ENCODE peak calls at places on chromosomes 1 and 21, in nine cellular contexts. O, U, R, G, N, C, V, Q and D are unnamed samples.

GRCh38 chr1:231584117-231584516 is 42.5 kb upstream of the DISC1 start:
- DNase-seq in U (peak), C (no peak), G (peak), N (peak), O (no peak), Q (no peak), V (peak), R (no peak), D (no peak)

GRCh38 chr21:14923468-14923867 is 141.3 kb downstream of the NRIP1 start:
- DNase-seq in G (no peak), Q (no peak), N (no peak), U (no peak), V (peak), R (no peak), O (no peak), C (no peak), D (peak)

GRCh38 chr1:93164816-93165215 is 15.4 kb downstream of the TMED5 start:
- DNase-seq in R (no peak), U (no peak), N (no peak), O (no peak), Q (no peak), C (no peak), V (no peak), G (no peak), D (no peak)

GRCh38 chr1:151135433-151136385 is 10.7 kb downstream of the SEMA6C start:
- DNase-seq in V (no peak), R (peak), N (no peak), U (no peak), Q (no peak), C (no peak), G (peak), O (no peak), D (no peak)

GRCh38 chr1:203643213-203644045 is 16.8 kb downstream of the ATP2B4 start:
- DNase-seq in O (no peak), C (no peak), V (peak), Q (no peak), U (no peak), G (no peak), N (no peak), R (no peak), D (no peak)

GRCh38 chr1:24481843-24482610 is 20.6 kb upstream of the RCAN3 start:
- DNase-seq in C (no peak), O (no peak), N (no peak), R (no peak), U (no peak), Q (no peak), V (no peak), G (no peak), D (no peak)

GRCh38 chr1:27598902-27599528 is 4.9 kb downstream of the AHDC1 start:
- DNase-seq in O (no peak), V (peak), Q (no peak), U (no peak), C (peak), N (no peak), R (no peak), G (no peak), D (no peak)

GRCh38 chr1:116426401-116426800 is 53.4 kb downstream of the ATP1A1 start:
- DNase-seq in V (no peak), Q (no peak), R (no peak), N (no peak), C (no peak), O (no peak), G (no peak), U (no peak), D (no peak)

GRCh38 chr1:230632273-230632873 is 9.9 kb upstream of the COG2 start:
- DNase-seq in U (peak), R (no peak), C (no peak), G (peak), V (peak), O (no peak), N (peak), Q (no peak), D (no peak)

GRCh38 chr1:6891781-6892579 is 106.7 kb downstream of the CAMTA1 start:
- DNase-seq in O (no peak), N (no peak), C (no peak), R (no peak), U (no peak), G (no peak), V (no peak), Q (no peak), D (no peak)

GRCh38 chr21:45864436-45864835 is 117.1 kb upstream of the COL6A1 start:
- DNase-seq in C (no peak), V (peak), R (no peak), N (no peak), G (no peak), O (no peak), U (no peak), Q (no peak), D (no peak)

GRCh38 chr1:1318131-1318652 is 6.3 kb downstream of the INTS11 start:
- DNase-seq in N (peak), C (no peak), O (peak), V (peak), G (no peak), U (peak), R (no peak), Q (peak), D (peak)

GRCh38 chr1:201341377-201341776 is 36.1 kb downstream of the TNNT2 start:
- DNase-seq in N (no peak), G (no peak), U (no peak), Q (no peak), V (no peak), C (no peak), O (no peak), R (no peak), D (no peak)

GRCh38 chr1:201619513-201619912 is 80.6 kb downstream of the NAV1 start:
- DNase-seq in V (no peak), U (no peak), C (no peak), R (no peak), N (no peak), G (no peak), Q (no peak), O (no peak), D (no peak)

GRCh38 chr1:14340244-14340800 is 258.2 kb upstream of the KAZN start:
- DNase-seq in U (no peak), R (no peak), N (no peak), G (no peak), Q (no peak), C (no peak), O (no peak), V (peak), D (peak)

GRCh38 chr1:144101397-144102050 is 129.7 kb upstream of the FAM72C start:
- DNase-seq in Q (peak), O (peak), C (peak), N (no peak), V (no peak), U (no peak), G (peak), R (peak), D (no peak)

GRCh38 chr1:243246916-243247315 is 8.2 kb downstream of the CEP170 start:
- DNase-seq in N (no peak), G (no peak), R (no peak), O (no peak), U (no peak), V (peak), C (no peak), Q (no peak), D (no peak)

GRCh38 chr1:22414244-22414751 is 37.4 kb upstream of the ZBTB40 start:
- DNase-seq in C (no peak), G (no peak), O (peak), V (no peak), R (no peak), U (no peak), Q (no peak), N (peak), D (no peak)

GRCh38 chr1:30755746-30756145 is 1.8 kb downstream of the LAPTM5 start:
- DNase-seq in G (no peak), V (no peak), N (no peak), C (no peak), Q (no peak), U (no peak), R (no peak), O (no peak), D (no peak)

GRCh38 chr21:16587141-16587570 is 857.4 kb downstream of the USP25 start:
- DNase-seq in G (peak), U (no peak), R (no peak), V (peak), Q (peak), O (peak), N (peak), C (peak), D (no peak)

DNA sequence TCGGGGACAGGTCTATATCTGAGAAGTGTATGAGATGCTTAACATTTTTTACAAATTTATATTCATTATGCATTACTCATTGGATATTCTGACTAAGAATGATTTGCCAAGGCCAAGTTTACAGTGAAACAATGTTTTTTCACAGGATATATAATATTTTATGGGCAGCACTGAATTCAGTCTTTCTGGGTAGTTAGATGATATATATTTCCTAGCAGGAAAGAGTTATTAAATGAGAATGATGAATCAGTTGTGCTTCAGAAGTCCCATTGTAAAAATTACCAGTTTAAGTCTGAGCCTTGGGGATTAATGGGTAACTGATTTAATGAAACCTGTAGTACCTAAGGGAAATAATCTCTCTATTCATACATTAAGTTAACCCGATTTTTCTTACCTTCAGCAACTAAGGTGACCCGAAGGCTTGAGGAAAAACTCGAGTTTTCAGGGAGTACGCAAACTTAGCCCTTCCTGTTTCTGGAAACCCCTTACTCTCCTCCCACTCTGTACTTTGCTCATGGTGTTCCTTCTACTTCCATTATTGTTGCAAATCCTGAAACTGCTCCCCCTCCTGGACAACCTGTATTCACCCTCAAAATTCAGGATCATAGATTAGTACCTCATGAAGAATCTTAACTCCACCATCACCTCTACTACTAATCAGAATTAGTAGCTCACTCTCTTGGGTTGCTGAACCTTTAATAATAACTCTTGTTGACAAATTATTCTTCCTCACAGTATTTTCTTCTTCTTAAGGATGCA is 135.1 kb downstream of the AK5 start:
- DNase-seq in C (no peak), Q (no peak), N (peak), U (peak), V (no peak), R (no peak), G (no peak), O (no peak), D (no peak)
- TF ChIP-seq CTCF in C (peak), Q (no peak), N (peak), U (peak), V (peak), R (no peak), G (peak), O (peak), D (peak)

DNA sequence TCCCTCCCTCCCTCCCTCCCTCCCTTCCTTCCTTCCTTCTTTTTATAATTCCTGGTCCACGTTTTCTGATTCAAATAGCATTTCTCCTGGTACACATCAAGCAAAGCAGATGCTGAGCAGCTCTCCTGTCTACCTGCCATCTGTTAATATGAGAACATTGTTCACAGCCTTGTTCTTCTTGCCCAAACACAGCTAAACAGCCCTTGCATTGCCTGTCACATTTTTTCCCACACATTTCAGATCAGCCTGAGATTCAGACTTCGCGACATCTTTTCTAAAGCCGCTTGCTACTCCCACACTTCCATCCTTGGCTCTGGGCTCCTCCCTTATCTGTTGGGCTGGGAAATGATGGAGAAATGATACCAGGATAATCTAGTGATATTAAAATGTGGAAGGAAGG is 200.5 kb downstream of the PCP4 start:
- DNase-seq in N (no peak), U (no peak), R (no peak), O (no peak), V (no peak), G (no peak), C (no peak), Q (no peak), D (no peak)
- TF ChIP-seq CTCF in N (no peak), U (no peak), R (no peak), O (no peak), V (no peak), G (no peak), C (no peak), Q (no peak), D (no peak)

GRCh38 chr1:193025218-193025617 is 33.9 kb downstream of the UCHL5 start:
- DNase-seq in G (no peak), U (no peak), C (no peak), N (no peak), O (no peak), V (no peak), Q (no peak), R (no peak), D (no peak)

GRCh38 chr1:193013707-193014106 is 45.5 kb downstream of the UCHL5 start:
- DNase-seq in R (no peak), V (no peak), U (no peak), O (no peak), N (no peak), C (no peak), Q (no peak), G (no peak), D (no peak)

GRCh38 chr1:193014354-193014753 is 44.8 kb downstream of the UCHL5 start:
- DNase-seq in C (no peak), G (no peak), O (no peak), R (no peak), U (no peak), N (no peak), Q (no peak), V (peak), D (no peak)

DNA sequence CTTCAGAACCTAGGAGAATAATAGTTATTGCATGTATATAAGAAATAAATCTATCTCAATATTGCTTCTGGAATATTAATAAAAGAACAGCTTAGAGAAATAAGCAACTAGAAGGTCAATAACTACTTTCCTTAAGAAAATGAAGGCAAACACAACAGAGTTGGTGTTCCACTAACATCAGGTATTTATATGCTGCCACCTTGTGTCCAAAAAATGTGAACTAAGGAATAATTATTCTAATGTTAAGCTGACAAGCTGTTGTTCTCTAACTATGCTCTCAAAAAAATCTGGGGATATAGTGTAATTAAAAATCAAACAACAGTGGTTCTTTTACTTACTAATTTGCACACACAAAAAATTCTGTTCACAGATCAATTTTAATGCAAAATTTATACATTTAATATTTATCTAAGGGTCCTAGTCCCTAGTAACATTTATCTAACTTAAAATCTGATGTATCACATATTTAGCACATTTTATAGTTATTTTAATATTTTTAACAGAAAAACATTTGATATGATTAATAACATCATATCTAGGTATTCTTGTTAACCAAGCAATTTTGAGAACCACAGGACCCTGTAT is 39.6 kb downstream of the UCHL5 start:
- DNase-seq in N (peak), G (peak), U (peak), Q (no peak), C (no peak), R (no peak), V (peak), O (no peak), D (peak)
- TF ChIP-seq CTCF in N (peak), G (peak), U (peak), Q (no peak), C (peak), R (no peak), V (peak), O (peak), D (peak)

GRCh38 chr1:53450225-53450624 is 9.0 kb upstream of the DMRTB1 start:
- DNase-seq in Q (no peak), R (peak), V (no peak), N (peak), O (no peak), C (no peak), U (no peak), G (no peak), D (no peak)
- TF ChIP-seq CTCF in Q (no peak), R (peak), V (peak), N (peak), O (peak), C (peak), U (peak), G (peak), D (peak)

DNA sequence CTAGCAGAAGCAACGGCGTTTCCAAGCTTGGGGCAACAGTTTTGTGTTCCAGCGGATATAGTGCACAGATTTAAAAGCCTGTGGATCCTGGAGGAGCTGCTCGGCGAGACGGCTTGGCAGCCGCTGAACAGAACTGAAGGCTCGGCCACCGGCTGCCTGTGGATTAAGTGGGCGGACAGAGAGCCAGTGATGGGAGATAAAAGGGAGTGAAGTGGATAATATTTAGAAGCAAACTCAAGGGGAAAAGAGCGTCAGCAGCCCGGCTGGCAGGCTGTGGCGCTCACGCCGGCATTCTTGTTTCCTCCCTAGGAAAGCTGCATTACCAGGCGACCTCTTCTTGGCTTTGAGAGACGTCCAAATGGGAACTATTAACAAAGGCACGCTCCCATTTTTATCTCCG is 10.4 kb downstream of the TRABD2B start:
- DNase-seq in V (peak), U (no peak), C (peak), O (no peak), R (no peak), N (no peak), Q (no peak), G (no peak), D (no peak)
- TF ChIP-seq CTCF in V (no peak), U (no peak), C (no peak), O (no peak), R (no peak), N (no peak), Q (no peak), G (no peak), D (no peak)

GRCh38 chr1:94530373-94530878 is 11.1 kb downstream of the F3 start:
- DNase-seq in R (no peak), U (no peak), O (no peak), G (no peak), Q (no peak), C (no peak), N (no peak), V (no peak), D (no peak)

GRCh38 chr1:94529416-94529815 is 12.1 kb downstream of the F3 start:
- DNase-seq in C (no peak), Q (no peak), G (no peak), O (no peak), V (no peak), R (no peak), N (no peak), U (no peak), D (no peak)

GRCh38 chr1:94528826-94529225 is 12.7 kb downstream of the F3 start:
- DNase-seq in R (no peak), G (no peak), N (no peak), C (no peak), O (no peak), U (no peak), V (no peak), Q (no peak), D (no peak)

GRCh38 chr1:94531664-94532063 is 9.9 kb downstream of the F3 start:
- DNase-seq in R (no peak), C (no peak), O (no peak), N (no peak), U (no peak), Q (no peak), V (no peak), G (no peak), D (no peak)

DNA sequence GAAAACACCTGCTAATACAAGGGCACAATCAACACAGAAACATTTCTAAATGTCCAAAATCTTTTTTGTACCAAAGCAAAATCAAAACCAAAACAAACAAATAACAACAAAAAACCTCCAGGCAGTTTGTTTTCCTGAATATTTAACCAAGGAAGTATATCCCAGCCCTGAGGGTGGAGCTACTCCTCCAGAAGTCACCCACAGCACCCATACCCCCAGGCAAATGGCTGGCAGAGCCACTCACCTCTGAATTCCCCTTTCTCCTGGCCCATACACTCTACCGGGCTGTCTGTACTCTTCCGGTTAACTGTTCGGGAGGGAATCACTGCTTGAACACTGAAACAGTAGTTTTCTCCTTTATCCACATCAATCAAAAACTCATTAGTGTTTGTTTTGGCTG is 9.5 kb downstream of the F3 start:
- DNase-seq in Q (no peak), U (no peak), V (no peak), N (peak), O (no peak), G (no peak), R (no peak), C (no peak), D (no peak)
- TF ChIP-seq CTCF in Q (no peak), U (peak), V (no peak), N (no peak), O (no peak), G (no peak), R (no peak), C (peak), D (no peak)

DNA sequence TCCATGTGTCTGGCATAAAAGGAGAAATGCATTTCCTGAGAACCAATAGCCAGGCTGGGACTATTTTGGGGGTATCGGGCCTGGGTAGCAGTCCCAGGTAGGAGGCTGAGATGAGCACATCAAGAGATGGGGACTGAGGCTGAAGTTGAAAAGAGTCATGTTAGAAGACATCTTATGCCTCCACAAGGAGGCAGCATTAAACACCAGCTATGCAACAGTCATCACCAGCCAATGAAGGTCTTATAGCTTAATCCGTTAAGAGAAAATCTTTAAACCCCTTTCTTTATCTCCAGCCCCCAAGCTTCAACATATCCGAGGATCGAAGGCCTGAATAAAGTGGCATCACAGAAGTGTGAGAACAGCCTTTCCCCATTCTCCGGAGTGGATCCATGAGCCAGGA is 640.7 kb upstream of the PTBP2 start:
- DNase-seq in N (no peak), R (no peak), V (peak), U (peak), G (no peak), C (no peak), O (no peak), Q (no peak), D (no peak)
- TF ChIP-seq CTCF in N (no peak), R (no peak), V (no peak), U (peak), G (no peak), C (no peak), O (no peak), Q (no peak), D (no peak)

GRCh38 chr1:115142616-115143015 is 53.3 kb upstream of the TSPAN2 start:
- DNase-seq in C (no peak), R (no peak), V (peak), O (no peak), G (no peak), Q (no peak), N (no peak), U (no peak), D (no peak)
- TF ChIP-seq CTCF in C (peak), R (no peak), V (peak), O (no peak), G (no peak), Q (no peak), N (no peak), U (peak), D (peak)